ENCODE peak calls at places on chromosomes 12 and 14, in five cellular contexts. W is GM12878, M is HEK293T, G is H1, I is HepG2. E is an unnamed sample.

GRCh38 chr12:32036477-32037263 is 70.0 kb upstream of the BICD1 start:
- DNase-seq in W (no peak), M (no peak), G (no peak), I (no peak), E (no peak)

GRCh38 chr14:74917646-74918081 is 5.4 kb downstream of the RPS6KL1 start:
- DNase-seq in W (no peak), M (no peak), G (no peak), I (no peak), E (no peak)

GRCh38 chr14:99454246-99454645 is 26.4 kb downstream of the SETD3 start:
- DNase-seq in W (no peak), M (no peak), G (no peak), I (no peak), E (no peak)

GRCh38 chr12:48817957-48818830 is at the start of gene CACNB3:
- DNase-seq in W (no peak), M (peak), G (peak), I (no peak), E (peak)

GRCh38 chr12:52010152-52010622 is 3.4 kb downstream of the TAMALIN start:
- DNase-seq in W (no peak), M (peak), G (peak), I (peak), E (peak)

GRCh38 chr14:89171168-89171567 is 245.9 kb downstream of the FOXN3 start:
- DNase-seq in W (no peak), M (no peak), G (no peak), I (peak), E (no peak)

GRCh38 chr12:91177380-91177779 is 5.2 kb downstream of the DCN start:
- DNase-seq in W (no peak), M (no peak), G (no peak), I (no peak), E (no peak)

GRCh38 chr12:50715174-50715573 is 48.7 kb upstream of the ATF1 start:
- DNase-seq in W (no peak), M (no peak), G (no peak), I (no peak), E (no peak)

GRCh38 chr12:65525501-65526141 is 247.1 kb downstream of the MSRB3 start:
- DNase-seq in W (no peak), M (no peak), G (no peak), I (no peak), E (no peak)

GRCh38 chr12:54415223-54415929 is 3.7 kb downstream of the ITGA5 start:
- DNase-seq in W (no peak), M (no peak), G (no peak), I (no peak), E (no peak)

GRCh38 chr14:102878174-102878969 is 44.1 kb upstream of the AMN start:
- DNase-seq in W (no peak), M (no peak), G (no peak), I (no peak), E (no peak)

GRCh38 chr14:25086817-25087396 is 37.0 kb upstream of the STXBP6 start:
- DNase-seq in W (no peak), M (no peak), G (no peak), I (no peak), E (no peak)

GRCh38 chr12:64674367-64674922 is 64.2 kb downstream of the RASSF3 start:
- DNase-seq in W (no peak), M (no peak), G (no peak), I (no peak), E (no peak)

GRCh38 chr14:104513641-104514046 is 65.9 kb upstream of the C14orf180 start:
- DNase-seq in W (no peak), M (no peak), G (peak), I (no peak), E (no peak)

GRCh38 chr14:100471451-100472093 is 115.6 kb downstream of the BEGAIN start:
- DNase-seq in W (no peak), M (no peak), G (no peak), I (no peak), E (no peak)

GRCh38 chr14:90499908-90500664 is 103.3 kb downstream of the CALM1 start:
- DNase-seq in W (no peak), M (no peak), G (no peak), I (no peak), E (no peak)

GRCh38 chr14:104436047-104436531 is 143.5 kb upstream of the C14orf180 start:
- DNase-seq in W (no peak), M (peak), G (peak), I (no peak), E (no peak)

GRCh38 chr12:124419292-124420040 is 124.6 kb downstream of the RFLNA start:
- DNase-seq in W (no peak), M (no peak), G (no peak), I (no peak), E (no peak)

GRCh38 chr14:105069554-105069886 is 4.3 kb upstream of the GPR132 start:
- DNase-seq in W (no peak), M (no peak), G (no peak), I (no peak), E (no peak)

GRCh38 chr12:42234970-42235369 is 3.1 kb downstream of the YAF2 start:
- DNase-seq in W (no peak), M (no peak), G (no peak), I (peak), E (no peak)

GRCh38 chr14:73619524-73619923 is 7.2 kb downstream of the ACOT6 start:
- DNase-seq in W (no peak), M (no peak), G (no peak), I (no peak), E (no peak)

GRCh38 chr14:60206249-60206670 is 41.1 kb upstream of the DHRS7 start:
- DNase-seq in W (no peak), M (no peak), G (no peak), I (no peak), E (no peak)

GRCh38 chr14:73755434-73756014 is 41.3 kb upstream of the PNMA1 start:
- DNase-seq in W (no peak), M (no peak), G (no peak), I (no peak), E (no peak)

GRCh38 chr14:65413739-65414045 is 1.2 kb downstream of the FUT8 start:
- DNase-seq in W (no peak), M (no peak), G (no peak), I (no peak), E (no peak)

GRCh38 chr12:22453511-22453910 is 90.8 kb downstream of the C2CD5 start:
- DNase-seq in W (no peak), M (no peak), G (no peak), I (no peak), E (no peak)

GRCh38 chr14:89473979-89474378 is 56.9 kb upstream of the FOXN3 start:
- DNase-seq in W (no peak), M (no peak), G (no peak), I (no peak), E (no peak)

GRCh38 chr12:3456809-3457208 is 34.2 kb upstream of the PRMT8 start:
- DNase-seq in W (no peak), M (peak), G (peak), I (peak), E (peak)

GRCh38 chr14:79064200-79064599 is 894.0 kb downstream of the NRXN3 start:
- DNase-seq in W (peak), M (no peak), G (no peak), I (no peak), E (no peak)

GRCh38 chr14:28308727-28309126 is 457.9 kb upstream of the FOXG1 start:
- DNase-seq in W (no peak), M (no peak), G (no peak), I (no peak), E (no peak)

GRCh38 chr12:101740566-101740965 is 1.3 kb upstream of the SYCP3 start:
- DNase-seq in W (no peak), M (no peak), G (no peak), I (no peak), E (no peak)

GRCh38 chr12:109567296-109567695 is 6.0 kb downstream of the MMAB start:
- DNase-seq in W (no peak), M (no peak), G (no peak), I (no peak), E (no peak)

GRCh38 chr12:57519758-57520007 is 631 bp downstream of the DDIT3 start:
- DNase-seq in W (no peak), M (no peak), G (no peak), I (no peak), E (no peak)

GRCh38 chr14:20412876-20413784 is at the start of gene TEP1:
- DNase-seq in W (no peak), M (peak), G (peak), I (peak), E (peak)

GRCh38 chr12:64665506-64665905 is 55.2 kb downstream of the RASSF3 start:
- DNase-seq in W (peak), M (no peak), G (peak), I (no peak), E (no peak)

GRCh38 chr12:55729592-55730446 is 1.0 kb upstream of the CD63 start:
- DNase-seq in W (no peak), M (peak), G (no peak), I (peak), E (peak)

GRCh38 chr12:114995891-114996290 is 311.9 kb upstream of the TBX3 start:
- DNase-seq in W (no peak), M (no peak), G (no peak), I (no peak), E (no peak)

GRCh38 chr14:105487449-105487985 is 831 bp downstream of the CRIP1 start:
- DNase-seq in W (no peak), M (no peak), G (peak), I (no peak), E (no peak)

GRCh38 chr12:46450279-46450748 is 77.7 kb upstream of the SLC38A2 start:
- DNase-seq in W (no peak), M (no peak), G (no peak), I (no peak), E (no peak)

GRCh38 chr12:124740691-124741137 is 123.0 kb downstream of the SCARB1 start:
- DNase-seq in W (no peak), M (no peak), G (no peak), I (peak), E (no peak)

GRCh38 chr12:116609715-116610114 is 50.5 kb downstream of the MAP1LC3B2 start:
- DNase-seq in W (no peak), M (no peak), G (no peak), I (no peak), E (no peak)

GRCh38 chr12:116606397-116606796 is 47.2 kb downstream of the MAP1LC3B2 start:
- DNase-seq in W (no peak), M (no peak), G (no peak), I (no peak), E (no peak)

GRCh38 chr12:116607039-116607438 is 47.9 kb downstream of the MAP1LC3B2 start:
- DNase-seq in W (no peak), M (no peak), G (no peak), I (no peak), E (no peak)

GRCh38 chr12:116610971-116611541 is 51.9 kb downstream of the MAP1LC3B2 start:
- DNase-seq in W (no peak), M (no peak), G (no peak), I (no peak), E (no peak)

GRCh38 chr12:116609236-116609635 is 50.1 kb downstream of the MAP1LC3B2 start:
- DNase-seq in W (no peak), M (no peak), G (no peak), I (no peak), E (no peak)
- TF ChIP-seq SUZ12 in W (no peak), M (no peak), G (no peak), I (no peak), E (no peak)

GRCh38 chr14:69580009-69580577 is 5.4 kb upstream of the CCDC177 start:
- DNase-seq in W (no peak), M (peak), G (peak), I (peak), E (peak)

GRCh38 chr14:69582829-69583228 is 8.2 kb upstream of the CCDC177 start:
- DNase-seq in W (no peak), M (no peak), G (no peak), I (no peak), E (no peak)

GRCh38 chr14:69584389-69584788 is 9.7 kb upstream of the CCDC177 start:
- DNase-seq in W (no peak), M (no peak), G (no peak), I (no peak), E (no peak)

GRCh38 chr14:69581316-69581935 is 6.8 kb upstream of the CCDC177 start:
- DNase-seq in W (no peak), M (no peak), G (no peak), I (no peak), E (no peak)

DNA sequence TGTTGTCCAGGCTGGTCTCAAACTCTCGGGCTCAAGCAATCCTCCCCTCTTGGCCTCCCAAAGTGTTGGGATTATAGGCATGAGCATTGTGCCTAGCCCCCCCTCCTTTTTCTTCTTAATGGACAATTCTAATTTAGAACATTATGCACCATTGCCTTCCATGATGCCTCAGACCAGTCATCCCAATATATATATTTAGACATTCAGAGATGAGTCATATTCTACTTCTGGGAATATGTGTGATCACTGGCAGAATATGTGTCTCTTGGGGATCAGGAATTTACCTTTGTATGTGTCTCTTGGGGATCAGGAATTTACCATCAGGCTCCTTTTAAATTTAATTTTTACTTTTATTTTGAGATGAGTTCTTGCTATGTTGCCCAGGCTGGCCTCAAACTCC is 7.5 kb upstream of the CCDC177 start:
- DNase-seq in W (no peak), M (no peak), G (no peak), I (no peak), E (no peak)
- TF ChIP-seq SUZ12 in W (no peak), M (no peak), G (no peak), I (no peak), E (no peak)

GRCh38 chr12:96882862-96883261 is 24.2 kb upstream of the NEDD1 start:
- DNase-seq in W (no peak), M (no peak), G (no peak), I (no peak), E (no peak)

GRCh38 chr12:96880220-96880619 is 26.8 kb upstream of the NEDD1 start:
- DNase-seq in W (no peak), M (no peak), G (no peak), I (no peak), E (no peak)

GRCh38 chr12:96883571-96883970 is 23.5 kb upstream of the NEDD1 start:
- DNase-seq in W (no peak), M (no peak), G (no peak), I (no peak), E (no peak)

GRCh38 chr12:96879301-96879700 is 27.8 kb upstream of the NEDD1 start:
- DNase-seq in W (no peak), M (no peak), G (no peak), I (no peak), E (no peak)

DNA sequence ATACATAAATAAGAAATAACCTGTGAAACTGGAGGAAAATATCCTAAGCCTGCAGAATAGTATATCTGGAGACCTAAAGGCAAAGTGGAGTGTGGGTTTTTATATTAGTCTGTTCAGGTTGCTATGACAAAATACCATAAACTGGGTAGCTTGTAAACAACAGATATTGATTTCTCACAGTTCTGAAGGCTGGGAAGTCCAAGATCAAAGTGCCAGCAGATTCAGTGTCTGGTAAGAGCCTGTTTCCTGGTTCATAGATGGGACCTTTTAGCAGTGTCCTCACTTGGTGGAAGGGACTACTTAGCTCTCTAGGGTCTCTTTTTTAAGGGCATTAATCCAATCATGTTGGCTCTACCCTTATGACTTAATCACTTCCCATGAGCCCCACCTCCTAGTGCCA is 25.4 kb upstream of the NEDD1 start:
- DNase-seq in W (no peak), M (no peak), G (no peak), I (no peak), E (no peak)
- TF ChIP-seq SUZ12 in W (no peak), M (no peak), G (no peak), I (no peak), E (no peak)

GRCh38 chr14:51595831-51596472 is 55.8 kb upstream of the FRMD6 start:
- DNase-seq in W (no peak), M (no peak), G (no peak), I (no peak), E (no peak)
- TF ChIP-seq SUZ12 in W (no peak), M (no peak), G (no peak), I (no peak), E (no peak)

GRCh38 chr12:100165356-100165755 is 22.7 kb upstream of the BLTP3B start:
- DNase-seq in W (no peak), M (no peak), G (no peak), I (no peak), E (no peak)

GRCh38 chr12:100159391-100160104 is 16.9 kb upstream of the BLTP3B start:
- DNase-seq in W (no peak), M (no peak), G (no peak), I (no peak), E (no peak)

GRCh38 chr12:100164153-100164704 is 21.6 kb upstream of the BLTP3B start:
- DNase-seq in W (no peak), M (no peak), G (no peak), I (no peak), E (no peak)

GRCh38 chr12:100166232-100166631 is 23.6 kb upstream of the BLTP3B start:
- DNase-seq in W (no peak), M (no peak), G (no peak), I (no peak), E (no peak)

GRCh38 chr12:100163416-100164152 is 20.9 kb upstream of the BLTP3B start:
- DNase-seq in W (no peak), M (peak), G (peak), I (no peak), E (peak)
- TF ChIP-seq SUZ12 in W (no peak), M (no peak), G (no peak), I (no peak), E (no peak)

GRCh38 chr12:77339610-77340009 is 274.2 kb upstream of the E2F7 start:
- DNase-seq in W (no peak), M (no peak), G (no peak), I (no peak), E (no peak)

GRCh38 chr12:77345336-77345735 is 280.0 kb upstream of the E2F7 start:
- DNase-seq in W (no peak), M (no peak), G (no peak), I (no peak), E (no peak)

GRCh38 chr12:77344651-77345050 is 279.3 kb upstream of the E2F7 start:
- DNase-seq in W (no peak), M (no peak), G (no peak), I (no peak), E (no peak)

GRCh38 chr12:77342275-77342674 is 276.9 kb upstream of the E2F7 start:
- DNase-seq in W (no peak), M (no peak), G (no peak), I (no peak), E (no peak)

DNA sequence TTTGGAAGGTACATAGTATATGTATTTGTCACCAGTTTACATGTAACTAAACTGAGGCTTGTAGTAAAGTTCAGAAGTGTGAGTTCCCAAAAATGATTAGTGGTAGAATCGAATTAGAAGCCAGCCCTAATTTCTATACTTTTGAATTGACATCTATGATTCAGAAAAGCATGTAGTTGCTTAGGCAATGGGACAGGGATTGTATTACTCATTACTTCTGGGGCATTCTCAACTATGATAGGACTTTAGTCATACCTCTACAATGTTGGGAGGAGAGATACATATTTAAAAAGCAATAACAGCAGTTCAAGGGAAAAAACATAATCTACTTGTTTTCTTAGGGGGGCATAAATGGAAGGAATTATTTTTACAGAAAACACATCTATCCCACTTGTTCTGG is 277.9 kb upstream of the E2F7 start:
- DNase-seq in W (no peak), M (no peak), G (no peak), I (no peak), E (no peak)
- TF ChIP-seq SUZ12 in W (no peak), M (no peak), G (no peak), I (no peak), E (no peak)

GRCh38 chr12:103806807-103807206 is 34.2 kb downstream of the NT5DC3 start:
- DNase-seq in W (no peak), M (no peak), G (no peak), I (no peak), E (no peak)
- TF ChIP-seq SUZ12 in W (no peak), M (no peak), G (no peak), I (no peak), E (no peak)

GRCh38 chr14:56339855-56340701 is 221.9 kb downstream of the PELI2 start:
- DNase-seq in W (no peak), M (peak), G (peak), I (peak), E (no peak)
- TF ChIP-seq SUZ12 in W (no peak), M (no peak), G (no peak), I (no peak), E (no peak)